ENCODE peak calls at places on chromosomes 2 and 18, in six cellular contexts. One of them, this sample, is unnamed.

GRCh38 chr2:144943986-144944385 is 424.1 kb upstream of the ZEB2 start:
- DNase-seq in cardiac fibroblast: peak; percentile 73
- DNase-seq in cardiac muscle cell: peak; percentile 55
- DNase-seq in fibroblast of lung: peak; percentile 77
- DNase-seq in transverse colon: no peak
- DNase-seq in uterus: no peak
- DNase-seq in this sample: peak; percentile 70

GRCh38 chr18:62452280-62452824 is 70.5 kb upstream of the ZCCHC2 start:
- DNase-seq in fibroblast of lung: no peak
- DNase-seq in cardiac muscle cell: peak; percentile 60
- DNase-seq in uterus: no peak
- DNase-seq in transverse colon: no peak
- DNase-seq in cardiac fibroblast: peak; percentile 52
- DNase-seq in this sample: peak; percentile 67

GRCh38 chr2:166148811-166149400 is 21.1 kb upstream of the SCN1A start:
- DNase-seq in transverse colon: no peak
- DNase-seq in cardiac fibroblast: no peak
- DNase-seq in fibroblast of lung: no peak
- DNase-seq in uterus: no peak
- DNase-seq in cardiac muscle cell: no peak
- DNase-seq in this sample: no peak

GRCh38 chr2:160541745-160542144 is 48.1 kb upstream of the RBMS1 start:
- DNase-seq in uterus: no peak
- DNase-seq in cardiac muscle cell: no peak
- DNase-seq in cardiac fibroblast: no peak
- DNase-seq in fibroblast of lung: no peak
- DNase-seq in transverse colon: no peak
- DNase-seq in this sample: no peak

GRCh38 chr2:8608411-8608954 is 73.4 kb upstream of the ID2 start:
- DNase-seq in cardiac fibroblast: no peak
- DNase-seq in transverse colon: no peak
- DNase-seq in fibroblast of lung: peak; percentile 58
- DNase-seq in uterus: no peak
- DNase-seq in cardiac muscle cell: no peak
- DNase-seq in this sample: peak; percentile 48

GRCh38 chr2:112185131-112185530 is 46.9 kb downstream of the FBLN7 start:
- DNase-seq in fibroblast of lung: no peak
- DNase-seq in cardiac muscle cell: no peak
- DNase-seq in uterus: no peak
- DNase-seq in cardiac fibroblast: no peak
- DNase-seq in transverse colon: no peak
- DNase-seq in this sample: no peak

GRCh38 chr18:46419391-46420141 is 237.5 kb downstream of the LOXHD1 start:
- DNase-seq in fibroblast of lung: no peak
- DNase-seq in cardiac fibroblast: no peak
- DNase-seq in uterus: no peak
- DNase-seq in cardiac muscle cell: no peak
- DNase-seq in transverse colon: no peak
- DNase-seq in this sample: no peak

GRCh38 chr2:33086400-33087015 is 139.8 kb downstream of the LTBP1 start:
- DNase-seq in fibroblast of lung: peak; percentile 70
- DNase-seq in cardiac muscle cell: peak; percentile 87
- DNase-seq in cardiac fibroblast: peak; percentile 90
- DNase-seq in uterus: no peak
- DNase-seq in transverse colon: peak; percentile 14
- DNase-seq in this sample: peak; percentile 36

GRCh38 chr2:172877826-172878225 is 142.2 kb downstream of the RAPGEF4 start:
- DNase-seq in uterus: no peak
- DNase-seq in cardiac fibroblast: no peak
- DNase-seq in fibroblast of lung: peak; percentile 60
- DNase-seq in cardiac muscle cell: peak; percentile 29
- DNase-seq in transverse colon: no peak
- DNase-seq in this sample: peak; percentile 38

GRCh38 chr2:109285244-109285651 is 156.2 kb downstream of the SH3RF3 start:
- DNase-seq in fibroblast of lung: peak; percentile 82
- DNase-seq in transverse colon: no peak
- DNase-seq in uterus: no peak
- DNase-seq in cardiac muscle cell: no peak
- DNase-seq in cardiac fibroblast: peak; percentile 31
- DNase-seq in this sample: peak; percentile 19

GRCh38 chr2:138716183-138716582 is 64.0 kb downstream of the NXPH2 start:
- DNase-seq in uterus: no peak
- DNase-seq in fibroblast of lung: no peak
- DNase-seq in cardiac muscle cell: no peak
- DNase-seq in cardiac fibroblast: no peak
- DNase-seq in transverse colon: no peak
- DNase-seq in this sample: peak; percentile 5

GRCh38 chr2:160339726-160340125 is 139.7 kb upstream of the ITGB6 start:
- DNase-seq in cardiac fibroblast: no peak
- DNase-seq in fibroblast of lung: no peak
- DNase-seq in cardiac muscle cell: no peak
- DNase-seq in transverse colon: no peak
- DNase-seq in uterus: no peak
- DNase-seq in this sample: no peak

GRCh38 chr2:102094917-102095316 is 47.6 kb upstream of the IL1R1 start:
- DNase-seq in uterus: no peak
- DNase-seq in fibroblast of lung: peak; percentile 84
- DNase-seq in cardiac muscle cell: peak; percentile 84
- DNase-seq in cardiac fibroblast: peak; percentile 80
- DNase-seq in transverse colon: peak; percentile 70
- DNase-seq in this sample: peak; percentile 98

GRCh38 chr2:181991171-181991885 is 5.7 kb downstream of the PPP1R1C start:
- DNase-seq in transverse colon: no peak
- DNase-seq in uterus: no peak
- DNase-seq in fibroblast of lung: no peak
- DNase-seq in cardiac fibroblast: no peak
- DNase-seq in cardiac muscle cell: no peak
- DNase-seq in this sample: no peak

GRCh38 chr2:64963719-64964118 is 25.5 kb upstream of the SLC1A4 start:
- DNase-seq in fibroblast of lung: no peak
- DNase-seq in cardiac muscle cell: no peak
- DNase-seq in cardiac fibroblast: no peak
- DNase-seq in uterus: no peak
- DNase-seq in transverse colon: no peak
- DNase-seq in this sample: no peak

GRCh38 chr2:165655653-165656052 is 138.4 kb downstream of the GALNT3 start:
- DNase-seq in uterus: no peak
- DNase-seq in cardiac fibroblast: no peak
- DNase-seq in fibroblast of lung: no peak
- DNase-seq in cardiac muscle cell: no peak
- DNase-seq in transverse colon: no peak
- DNase-seq in this sample: peak; percentile 37

GRCh38 chr18:57895182-57895581 is 92.1 kb upstream of the ATP8B1 start:
- DNase-seq in cardiac muscle cell: no peak
- DNase-seq in cardiac fibroblast: no peak
- DNase-seq in fibroblast of lung: no peak
- DNase-seq in transverse colon: no peak
- DNase-seq in uterus: no peak
- DNase-seq in this sample: no peak

GRCh38 chr18:73614812-73615211 is 532.8 kb downstream of the FBXO15 start:
- DNase-seq in uterus: no peak
- DNase-seq in fibroblast of lung: peak; percentile 99
- DNase-seq in cardiac fibroblast: peak; percentile 44
- DNase-seq in transverse colon: no peak
- DNase-seq in cardiac muscle cell: peak; percentile 5
- DNase-seq in this sample: peak; percentile 84

GRCh38 chr2:233041722-233042323 is 9.4 kb downstream of the NEU2 start:
- DNase-seq in uterus: no peak
- DNase-seq in fibroblast of lung: no peak
- DNase-seq in cardiac fibroblast: no peak
- DNase-seq in transverse colon: no peak
- DNase-seq in cardiac muscle cell: no peak
- DNase-seq in this sample: no peak

GRCh38 chr2:132824716-132825115 is 154.7 kb upstream of the LYPD1 start:
- DNase-seq in cardiac fibroblast: no peak
- DNase-seq in uterus: no peak
- DNase-seq in transverse colon: no peak
- DNase-seq in cardiac muscle cell: no peak
- DNase-seq in fibroblast of lung: peak; percentile 72
- DNase-seq in this sample: no peak

GRCh38 chr2:188527110-188527509 is 235.4 kb downstream of the GULP1 start:
- DNase-seq in transverse colon: no peak
- DNase-seq in cardiac muscle cell: peak; percentile 86
- DNase-seq in cardiac fibroblast: peak; percentile 83
- DNase-seq in fibroblast of lung: peak; percentile 79
- DNase-seq in uterus: no peak
- DNase-seq in this sample: peak; percentile 38

GRCh38 chr2:109176928-109177327 is 47.9 kb downstream of the SH3RF3 start:
- DNase-seq in uterus: no peak
- DNase-seq in cardiac fibroblast: no peak
- DNase-seq in transverse colon: no peak
- DNase-seq in fibroblast of lung: no peak
- DNase-seq in cardiac muscle cell: no peak
- DNase-seq in this sample: no peak

GRCh38 chr18:57759650-57760049 is 43.5 kb downstream of the ATP8B1 start:
- DNase-seq in cardiac muscle cell: peak; percentile 49
- DNase-seq in transverse colon: no peak
- DNase-seq in uterus: no peak
- DNase-seq in cardiac fibroblast: no peak
- DNase-seq in fibroblast of lung: peak; percentile 42
- DNase-seq in this sample: peak; percentile 70

GRCh38 chr18:79274823-79275222 is 120.9 kb upstream of the NFATC1 start:
- DNase-seq in fibroblast of lung: no peak
- DNase-seq in uterus: no peak
- DNase-seq in transverse colon: no peak
- DNase-seq in cardiac fibroblast: no peak
- DNase-seq in cardiac muscle cell: no peak
- DNase-seq in this sample: no peak

GRCh38 chr2:100013892-100014677 is 128.3 kb downstream of the AFF3 start:
- DNase-seq in transverse colon: no peak
- DNase-seq in fibroblast of lung: peak; percentile 97
- DNase-seq in cardiac fibroblast: peak; percentile 65
- DNase-seq in cardiac muscle cell: peak; percentile 84
- DNase-seq in uterus: peak; percentile 83
- DNase-seq in this sample: peak; percentile 92

DNA sequence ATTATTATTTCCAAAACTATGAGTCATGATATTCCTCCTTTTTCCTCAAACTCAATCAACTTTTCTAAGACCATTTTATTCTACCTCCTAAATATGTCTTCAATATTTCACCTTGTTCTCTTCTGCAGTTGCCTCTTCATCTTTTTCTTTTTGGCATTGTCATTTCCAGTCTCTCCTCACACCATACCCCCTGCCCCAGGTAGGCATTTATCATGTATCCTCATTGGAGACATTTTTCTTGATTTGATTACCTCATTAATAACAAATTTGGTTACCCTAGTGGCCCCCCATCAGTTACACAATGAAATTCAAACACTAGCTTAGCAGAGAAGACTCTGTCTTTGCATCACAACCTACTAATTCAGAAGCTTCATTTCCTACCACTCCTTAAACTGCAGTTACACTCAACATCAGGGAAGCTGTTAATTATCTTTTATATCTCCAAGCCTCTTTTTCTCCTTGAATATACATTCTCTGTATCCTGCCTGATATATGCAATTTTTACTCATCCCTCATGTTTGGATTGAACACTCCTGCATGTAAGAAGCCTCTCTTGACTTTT is 133.0 kb downstream of the IKZF2 start:
- DNase-seq in transverse colon: no peak
- DNase-seq in uterus: no peak
- DNase-seq in cardiac muscle cell: no peak
- DNase-seq in fibroblast of lung: no peak
- DNase-seq in cardiac fibroblast: no peak
- DNase-seq in this sample: no peak
- H3K4me3 ChIP-seq in transverse colon: no peak overlapping the region
- H3K4me3 ChIP-seq in uterus: no peak overlapping the region
- H3K4me3 ChIP-seq in cardiac muscle cell: no peak overlapping the region
- H3K4me3 ChIP-seq in fibroblast of lung: no peak overlapping the region
- H3K4me3 ChIP-seq in cardiac fibroblast: no peak overlapping the region
- H3K4me3 ChIP-seq in this sample: no peak overlapping the region

DNA sequence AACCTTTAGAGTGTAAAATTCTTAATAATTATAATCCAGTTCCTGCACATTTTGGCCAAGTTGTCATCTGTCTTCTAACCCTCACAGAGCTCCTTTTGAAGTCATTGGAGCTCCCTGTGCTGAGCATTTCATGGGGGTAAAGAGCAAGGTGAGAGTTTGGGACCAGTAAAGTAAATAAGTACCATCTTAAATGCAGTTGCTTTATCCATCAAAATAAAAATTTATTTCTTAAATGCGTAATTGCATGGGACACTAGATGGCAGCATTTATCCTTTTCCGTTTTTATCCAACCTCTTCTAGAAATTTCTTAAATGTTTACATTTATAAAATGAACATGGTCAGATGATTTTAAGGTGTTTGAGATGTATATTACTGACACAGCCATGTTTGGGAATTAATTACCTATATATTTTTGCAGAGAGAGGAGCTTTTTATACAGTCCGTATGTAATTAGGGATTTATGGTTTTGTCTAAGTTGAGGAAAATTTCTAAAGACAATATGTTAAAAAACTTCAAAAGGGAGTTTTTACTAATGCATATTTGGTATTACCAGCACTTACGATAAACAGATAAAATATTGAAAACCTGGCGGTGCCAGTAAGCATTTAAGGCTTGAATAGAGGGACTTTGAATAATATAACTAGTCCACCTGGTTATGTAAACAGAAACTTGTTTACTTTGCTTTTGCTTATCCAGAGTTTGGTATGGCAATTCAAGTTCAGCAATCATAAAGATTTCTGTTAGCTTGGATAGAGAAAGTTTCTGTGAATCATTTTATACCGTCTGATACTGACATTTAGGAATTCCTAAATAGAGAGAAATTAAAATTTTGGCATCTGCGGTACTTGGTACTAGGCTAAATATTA is 54.5 kb downstream of the ACSL3 start:
- DNase-seq in fibroblast of lung: no peak
- DNase-seq in cardiac fibroblast: peak; percentile 49
- DNase-seq in uterus: no peak
- DNase-seq in transverse colon: no peak
- DNase-seq in cardiac muscle cell: peak; percentile 54
- DNase-seq in this sample: peak; percentile 49
- TF ChIP-seq CTCF in fibroblast of lung: peak; percentile 57
- TF ChIP-seq CTCF in cardiac fibroblast: peak; percentile 44
- TF ChIP-seq CTCF in uterus: peak; percentile 44
- TF ChIP-seq CTCF in transverse colon: peak; percentile 42
- TF ChIP-seq CTCF in cardiac muscle cell: peak; percentile 45
- TF ChIP-seq CTCF in this sample: peak; percentile 64

GRCh38 chr18:12990128-12990485 is 1.1 kb upstream of the CEP192 start:
- DNase-seq in transverse colon: no peak
- DNase-seq in uterus: no peak
- DNase-seq in cardiac muscle cell: no peak
- DNase-seq in fibroblast of lung: no peak
- DNase-seq in cardiac fibroblast: no peak
- DNase-seq in this sample: peak; percentile 18
- H3K4me3 ChIP-seq in transverse colon: peak overlapping the region; percentile 63
- H3K4me3 ChIP-seq in uterus: peak overlapping the region; percentile 99
- H3K4me3 ChIP-seq in cardiac muscle cell: peak overlapping the region; percentile 80
- H3K4me3 ChIP-seq in fibroblast of lung: peak overlapping the region; percentile 81
- H3K4me3 ChIP-seq in cardiac fibroblast: no peak overlapping the region
- H3K4me3 ChIP-seq in this sample: peak overlapping the region; percentile 91

GRCh38 chr18:74896390-74896991 is 298.8 kb downstream of the ZNF407 start:
- DNase-seq in cardiac muscle cell: no peak
- DNase-seq in fibroblast of lung: no peak
- DNase-seq in cardiac fibroblast: peak; percentile 6
- DNase-seq in uterus: no peak
- DNase-seq in transverse colon: peak; percentile 55
- DNase-seq in this sample: peak; percentile 12
- TF ChIP-seq CTCF in cardiac muscle cell: no peak
- TF ChIP-seq CTCF in fibroblast of lung: no peak
- TF ChIP-seq CTCF in cardiac fibroblast: no peak
- TF ChIP-seq CTCF in uterus: no peak
- TF ChIP-seq CTCF in transverse colon: peak; percentile 63
- TF ChIP-seq CTCF in this sample: peak; percentile 20

This sample was measured in fibroblast of mammary gland.